ENCODE peak calls at places on chromosomes 11 and 22, in eight cellular contexts. U is heart right ventricle; B is stimulated activated CD4-positive, alpha-beta T cell treated with anti-CD3 and anti-CD28 coated beads, Interleukin-1b, Interleukin-23, amount 100 ng/mL, for 24 hours; E is Kasumi-1; T is RCC 7860; H is activated gamma-delta T cell treated with Interleukin-2 at 50 U/mL for 16 hours; G is type B pancreatic cell; I is astrocyte. C is an unnamed sample.

GRCh38 chr22:50621491-50621880 is 6.5 kb downstream of the ARSA start:
- DNase-seq in U (no peak), B (no peak), E (peak), T (no peak), H (peak), G (no peak), I (no peak), C (no peak)

GRCh38 chr22:40982482-40983385 is 31.6 kb downstream of the RBX1 start:
- DNase-seq in U (peak), B (no peak), E (peak), T (no peak), H (no peak), G (no peak), I (no peak), C (no peak)

GRCh38 chr22:48808038-48808960 is 1019.4 kb downstream of the BRD1 start:
- DNase-seq in U (no peak), B (no peak), E (no peak), T (no peak), H (no peak), G (no peak), I (no peak), C (no peak)

GRCh38 chr11:19868281-19868821 is 155.7 kb downstream of the NAV2 start:
- DNase-seq in U (no peak), B (no peak), E (no peak), T (no peak), H (no peak), G (no peak), I (peak), C (no peak)

GRCh38 chr11:15326535-15326934 is 211.8 kb downstream of the INSC start:
- DNase-seq in U (no peak), B (no peak), E (no peak), T (no peak), H (no peak), G (no peak), I (no peak), C (no peak)

GRCh38 chr11:111091341-111091740 is 154.2 kb upstream of the POU2AF2 start:
- DNase-seq in U (no peak), B (no peak), E (no peak), T (no peak), H (no peak), G (no peak), I (no peak), C (no peak)

GRCh38 chr11:20103281-20103680 is 57.0 kb downstream of the DBX1 start:
- DNase-seq in U (no peak), B (no peak), E (no peak), T (no peak), H (no peak), G (no peak), I (no peak), C (no peak)

GRCh38 chr11:1834132-1834610 is 619 bp upstream of the SYT8 start:
- DNase-seq in U (peak), B (no peak), E (no peak), T (no peak), H (no peak), G (no peak), I (no peak), C (peak)

GRCh38 chr11:69703711-69704507 is at the start of gene FGF19:
- DNase-seq in U (no peak), B (no peak), E (no peak), T (no peak), H (no peak), G (no peak), I (no peak), C (peak)

GRCh38 chr22:50627914-50628542 is at the start of gene ARSA:
- DNase-seq in U (peak), B (peak), E (peak), T (peak), H (peak), G (peak), I (peak), C (peak)

GRCh38 chr11:129680907-129681306 is 134.7 kb upstream of the TMEM45B start:
- DNase-seq in U (no peak), B (no peak), E (no peak), T (no peak), H (no peak), G (no peak), I (no peak), C (no peak)

C was measured in mucosa of gallbladder.